ENCODE peak calls at places on chromosomes 1 and 21, in four cellular contexts. H is HepG2, D is H1, N is K562. Q is an unnamed sample.
A peak's percentile ranks its signal among the peaks of the same experiment; 100 is the strongest.

GRCh38 chr1:229156819-229157218 is 114.1 kb upstream of the RAB4A start:
- DNase-seq in N (no peak), H (peak; percentile 58), D (no peak), Q (peak; percentile 33)

GRCh38 chr1:207084701-207085180 is 3.9 kb upstream of the C4BPB start:
- DNase-seq in D (peak; percentile 27), H (peak; percentile 71), N (peak; percentile 84), Q (peak; percentile 71)

GRCh38 chr1:62800825-62801306 is 16.9 kb downstream of the ATG4C start:
- DNase-seq in H (no peak), D (no peak), N (no peak), Q (no peak)

GRCh38 chr1:27538793-27539192 is 48.8 kb upstream of the WASF2 start:
- DNase-seq in N (no peak), H (no peak), D (no peak), Q (peak; percentile 28)

GRCh38 chr1:167775178-167775577 is 53.4 kb downstream of the MPZL1 start:
- DNase-seq in D (no peak), H (no peak), N (no peak), Q (no peak)

GRCh38 chr1:20373764-20374163 is 83.1 kb downstream of the VWA5B1 start:
- DNase-seq in N (no peak), D (no peak), H (no peak), Q (no peak)

GRCh38 chr1:151908228-151908691 is 1.1 kb downstream of the THEM4 start:
- DNase-seq in H (peak; percentile 13), D (no peak), N (no peak), Q (no peak)

GRCh38 chr1:93908394-93909145 is 660 bp downstream of the GCLM start:
- DNase-seq in N (peak; percentile 56), D (no peak), H (peak; percentile 43), Q (peak; percentile 15)

GRCh38 chr1:233470738-233471499 is 143.0 kb upstream of the KCNK1 start:
- DNase-seq in N (no peak), D (no peak), H (no peak), Q (no peak)

GRCh38 chr21:22885079-22885478 is 1886.9 kb downstream of the NCAM2 start:
- DNase-seq in N (no peak), D (no peak), H (no peak), Q (no peak)

GRCh38 chr21:28991861-28992525 is 684 bp downstream of the LTN1 start:
- DNase-seq in H (peak; percentile 16), D (no peak), N (peak; percentile 31), Q (no peak)

GRCh38 chr1:197312163-197312562 is 44.1 kb downstream of the CRB1 start:
- DNase-seq in D (no peak), H (no peak), N (no peak), Q (peak; percentile 43)

GRCh38 chr1:19345391-19345790 is 33.3 kb downstream of the SLC66A1 start:
- DNase-seq in H (no peak), D (no peak), N (no peak), Q (no peak)

GRCh38 chr1:53047737-53048344 is 14.2 kb upstream of the PODN start:
- DNase-seq in N (no peak), D (no peak), H (peak; percentile 6), Q (no peak)

GRCh38 chr1:81801834-81802531 is 1.2 kb downstream of the ADGRL2 start:
- DNase-seq in N (no peak), H (no peak), D (no peak), Q (peak; percentile 27)

GRCh38 chr1:201270616-201271390 is 12.5 kb upstream of the PKP1 start:
- DNase-seq in H (no peak), D (no peak), N (no peak), Q (no peak)

GRCh38 chr1:183454377-183454776 is 17.9 kb upstream of the SMG7 start:
- DNase-seq in N (no peak), H (no peak), D (no peak), Q (no peak)

GRCh38 chr1:223670458-223671159 is 5.1 kb upstream of the CAPN8 start:
- DNase-seq in H (peak; percentile 31), D (peak; percentile 53), N (peak; percentile 67), Q (peak; percentile 51)

GRCh38 chr1:207822124-207822601 is 70.3 kb downstream of the CD46 start:
- DNase-seq in D (no peak), H (no peak), N (no peak), Q (no peak)

GRCh38 chr1:44827197-44828002 is 15.7 kb downstream of the PTCH2 start:
- DNase-seq in D (no peak), N (peak; percentile 55), H (peak; percentile 84), Q (no peak)

GRCh38 chr1:206766251-206766856 is 4.2 kb upstream of the IL19 start:
- DNase-seq in N (peak; percentile 42), H (peak; percentile 52), D (no peak), Q (no peak)

GRCh38 chr1:38297852-38298251 is 251.3 kb upstream of the POU3F1 start:
- DNase-seq in D (no peak), N (no peak), H (no peak), Q (no peak)

GRCh38 chr1:169497317-169497716 is 11.6 kb upstream of the SLC19A2 start:
- DNase-seq in H (no peak), D (no peak), N (no peak), Q (no peak)

GRCh38 chr1:3746389-3746783 is 5.9 kb upstream of the CCDC27 start:
- DNase-seq in N (no peak), H (no peak), D (peak; percentile 27), Q (no peak)

GRCh38 chr21:28144653-28145052 is 848.0 kb downstream of the LTN1 start:
- DNase-seq in D (no peak), N (no peak), H (no peak), Q (no peak)

DNA sequence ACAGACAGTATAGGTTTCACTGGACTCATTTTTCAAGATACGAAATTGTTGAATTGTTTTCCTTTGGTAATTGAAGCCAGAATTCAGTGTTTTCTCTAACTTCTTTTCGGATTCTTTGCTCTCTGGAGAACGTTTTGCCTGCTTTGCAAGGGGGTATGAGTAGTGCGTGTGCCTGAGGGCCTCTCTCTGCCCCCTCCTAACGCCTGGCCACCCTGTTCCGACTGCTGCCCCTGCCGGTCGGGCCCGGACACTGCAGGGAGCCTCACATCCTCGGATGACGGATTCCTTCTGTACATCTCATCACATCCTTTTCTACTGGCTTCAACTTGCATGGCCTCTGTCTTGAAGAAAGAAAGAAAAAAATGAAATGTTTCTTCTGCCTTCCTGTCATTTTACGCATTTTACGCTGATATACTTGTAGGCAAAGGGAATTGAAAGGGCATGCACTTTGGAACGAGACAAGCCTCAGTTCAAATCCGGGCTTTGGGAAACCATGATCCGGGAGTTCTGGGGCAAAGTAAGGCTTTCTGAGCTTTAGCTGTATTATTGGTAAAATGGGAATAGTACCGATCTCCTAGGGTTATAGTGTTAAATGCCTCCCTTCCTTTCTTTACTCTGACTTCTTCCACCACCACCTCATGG is 65.1 kb downstream of the DISC1 start:
- DNase-seq in N (peak; percentile 80), D (peak; percentile 38), H (peak; percentile 31), Q (peak; percentile 55)
- TF ChIP-seq JUN in N (no peak), D (no peak), H (no peak), Q (no peak)

DNA sequence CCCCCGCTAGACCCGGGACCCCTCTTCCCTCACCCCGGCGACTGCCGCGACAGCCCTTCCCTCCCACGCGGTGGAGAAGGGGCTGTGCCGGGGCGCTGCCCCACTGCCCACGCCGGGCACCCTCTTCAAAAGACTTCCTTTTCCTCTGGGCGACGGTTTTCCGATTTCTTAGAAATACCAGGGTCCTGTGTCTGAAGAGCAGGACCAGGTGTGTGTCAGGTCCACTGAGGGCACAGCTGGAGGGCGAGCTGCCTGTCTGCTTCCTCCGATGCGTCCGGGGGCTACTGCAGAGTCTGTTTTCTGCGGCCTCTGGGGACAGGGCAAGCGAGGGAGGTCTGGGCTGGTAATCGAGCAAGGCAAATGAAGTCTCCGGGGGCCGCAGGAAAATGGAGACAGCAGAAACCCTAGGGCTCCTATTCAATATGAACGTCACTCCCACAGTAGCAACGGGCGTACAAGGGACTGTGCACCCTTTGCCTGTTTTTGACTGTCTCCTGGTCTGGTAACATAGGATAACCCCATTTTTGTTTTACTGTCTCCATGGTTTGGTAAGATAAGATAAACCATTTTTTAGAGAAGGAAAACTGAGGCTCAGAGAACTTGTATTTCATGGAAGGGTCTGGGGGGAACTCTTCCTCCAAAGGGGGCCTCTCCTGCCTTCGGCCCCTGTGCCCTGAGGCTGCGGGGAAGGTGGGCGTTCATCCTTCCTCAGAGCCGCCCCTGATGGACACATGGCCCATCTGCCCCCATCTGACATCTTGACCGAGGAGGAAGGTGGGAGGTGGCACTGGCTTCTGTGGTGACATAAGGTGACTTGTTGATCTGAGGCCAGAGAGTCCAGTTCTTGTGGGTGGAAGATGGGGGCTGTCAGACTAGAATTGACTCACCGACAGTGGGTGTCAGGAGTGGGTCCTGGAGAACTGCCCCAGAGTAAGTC is 970 bp downstream of the TNFRSF1B start:
- DNase-seq in H (no peak), N (peak; percentile 81), D (no peak), Q (no peak)
- TF ChIP-seq KDM1A in H (no peak), N (peak; percentile 38), D (no peak), Q (no peak)

GRCh38 chr1:92808353-92808752 is 23.4 kb upstream of the EVI5 start:
- DNase-seq in N (no peak), D (no peak), H (no peak), Q (no peak)

GRCh38 chr1:92803140-92803887 is 18.4 kb upstream of the EVI5 start:
- DNase-seq in D (no peak), H (no peak), N (no peak), Q (no peak)

GRCh38 chr1:92805216-92805615 is 20.3 kb upstream of the EVI5 start:
- DNase-seq in H (no peak), N (no peak), D (no peak), Q (no peak)

GRCh38 chr1:92804721-92805169 is 19.8 kb upstream of the EVI5 start:
- DNase-seq in D (no peak), N (peak; percentile 67), H (peak; percentile 41), Q (peak; percentile 88)
- TF ChIP-seq EP300 in D (no peak), N (peak; percentile 92), H (no peak), Q (no peak)

DNA sequence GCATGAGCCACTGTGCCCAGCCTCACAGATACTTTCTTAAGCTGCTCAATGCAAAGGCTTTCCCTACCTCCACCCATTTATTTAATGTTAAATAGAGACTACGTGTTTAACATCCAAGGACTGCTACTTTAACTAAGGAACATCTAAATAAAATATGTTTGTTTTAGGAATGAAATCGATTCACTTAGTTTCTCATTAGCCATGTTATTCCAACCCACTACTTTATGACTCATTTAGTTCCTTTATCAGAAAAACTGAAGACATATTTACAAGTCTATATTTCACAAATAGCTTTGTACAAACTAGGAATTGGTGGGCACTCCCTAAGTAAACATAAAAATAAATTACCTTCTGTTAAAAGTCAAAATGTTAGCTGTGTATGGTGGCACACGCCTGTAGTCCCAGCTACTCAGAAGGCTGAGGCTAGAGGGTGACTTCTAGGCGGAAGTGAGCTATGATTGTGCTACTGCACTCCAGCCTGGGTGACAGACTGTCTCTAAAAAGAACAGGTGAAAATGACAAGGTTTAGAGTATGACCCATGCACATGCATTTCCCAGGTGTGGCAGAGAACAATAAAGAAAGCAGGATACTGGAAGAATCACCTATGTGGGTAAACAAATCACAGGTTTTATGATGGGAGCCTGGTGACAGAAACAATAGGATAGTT is 39.8 kb upstream of the AK4 start:
- DNase-seq in H (no peak), N (no peak), D (no peak), Q (no peak)
- TF ChIP-seq JUN in H (no peak), N (no peak), D (no peak), Q (no peak)

DNA sequence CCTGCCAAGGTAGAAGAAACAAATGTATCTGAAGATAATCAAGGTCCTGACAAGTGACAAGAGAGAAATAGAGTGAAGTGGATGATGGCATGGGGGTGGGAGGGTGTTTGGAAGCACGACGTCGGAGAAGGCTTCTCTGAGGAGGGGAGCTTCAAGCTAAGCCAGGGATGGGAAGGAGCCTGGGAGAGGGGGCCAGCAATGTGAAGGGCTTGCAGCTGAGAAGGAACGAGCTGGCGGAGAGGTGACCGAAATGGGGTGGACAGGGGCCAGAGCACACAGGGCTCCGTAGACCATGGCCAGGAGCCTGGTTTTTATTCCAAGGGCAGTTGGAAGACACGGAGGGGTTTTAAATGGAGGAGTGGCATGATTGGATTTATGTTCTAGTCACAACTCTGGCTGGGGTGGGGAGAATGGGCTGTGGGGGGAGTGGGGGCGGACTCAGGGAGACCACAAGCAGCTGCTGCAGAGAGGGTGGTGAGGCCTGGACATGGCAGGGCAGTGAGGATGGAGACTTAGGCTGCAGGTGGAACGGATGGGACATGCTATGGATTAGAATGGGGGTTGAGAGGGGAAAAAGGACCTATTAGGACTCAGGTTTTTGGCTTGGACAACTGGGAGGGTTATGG is 5.1 kb upstream of the EPS8L3 start:
- DNase-seq in D (no peak), H (no peak), N (no peak), Q (no peak)
- TF ChIP-seq KDM1A in D (no peak), H (no peak), N (no peak), Q (no peak)

Q was measured in A549.